ENCODE peak calls at places on chromosomes 5 and 9, in nine cellular contexts. R is endodermal cell, Q is Panc1, V is heart right ventricle, N is astrocyte of the spinal cord, Z is astrocyte, L is GM06990, A is uterus, J is tibial artery. B is an unnamed sample.
A peak's percentile ranks its signal among the peaks of the same experiment; 100 is the strongest.

GRCh38 chr5:78447775-78448424 is 87.5 kb downstream of the SCAMP1 start:
- DNase-seq in R (no peak), Q (no peak), V (no peak), N (no peak), Z (no peak), L (no peak), A (no peak), J (no peak), B (no peak)

GRCh38 chr9:118829334-118829733 is 539.9 kb downstream of the BRINP1 start:
- DNase-seq in R (no peak), Q (no peak), V (no peak), N (no peak), Z (peak; percentile 8), L (no peak), A (no peak), J (no peak), B (no peak)

GRCh38 chr5:179160584-179160983 is 100.4 kb downstream of the ZNF354C start:
- DNase-seq in R (no peak), Q (no peak), V (no peak), N (no peak), Z (no peak), L (no peak), A (no peak), J (no peak), B (no peak)

GRCh38 chr5:175335691-175336090 is 108.3 kb downstream of the DRD1 start:
- DNase-seq in R (no peak), Q (no peak), V (no peak), N (no peak), Z (peak; percentile 34), L (no peak), A (no peak), J (no peak), B (no peak)

GRCh38 chr9:18438300-18438925 is 35.5 kb upstream of the ADAMTSL1 start:
- DNase-seq in R (peak; percentile 84), Q (no peak), V (peak; percentile 51), N (peak; percentile 66), Z (peak; percentile 41), L (no peak), A (peak; percentile 71), J (peak; percentile 37), B (no peak)

GRCh38 chr5:143315929-143316328 is 87.6 kb downstream of the NR3C1 start:
- DNase-seq in R (no peak), Q (no peak), V (no peak), N (no peak), Z (peak; percentile 75), L (no peak), A (no peak), J (no peak), B (no peak)

GRCh38 chr5:127988149-127988755 is 95.3 kb upstream of the SLC12A2 start:
- DNase-seq in R (no peak), Q (peak; percentile 73), V (no peak), N (peak; percentile 93), Z (peak; percentile 88), L (no peak), A (no peak), J (no peak), B (peak; percentile 89)

GRCh38 chr9:21255538-21256212 is 15.9 kb upstream of the IFNA14 start:
- DNase-seq in R (no peak), Q (no peak), V (no peak), N (no peak), Z (no peak), L (no peak), A (no peak), J (no peak), B (no peak)

GRCh38 chr5:6804766-6805165 is 91.5 kb downstream of the TENT4A start:
- DNase-seq in R (no peak), Q (no peak), V (no peak), N (peak; percentile 30), Z (peak; percentile 36), L (no peak), A (no peak), J (no peak), B (no peak)

GRCh38 chr9:137612741-137613142 is 6.1 kb upstream of the EHMT1 start:
- DNase-seq in R (no peak), Q (no peak), V (no peak), N (no peak), Z (no peak), L (no peak), A (no peak), J (no peak), B (no peak)

GRCh38 chr9:132770775-132771310 is 100.6 kb downstream of the GTF3C4 start:
- DNase-seq in R (no peak), Q (no peak), V (no peak), N (no peak), Z (no peak), L (no peak), A (no peak), J (no peak), B (no peak)

GRCh38 chr5:115812372-115812771 is 4.1 kb downstream of the CDO1 start:
- DNase-seq in R (no peak), Q (no peak), V (no peak), N (no peak), Z (no peak), L (no peak), A (no peak), J (no peak), B (no peak)

DNA sequence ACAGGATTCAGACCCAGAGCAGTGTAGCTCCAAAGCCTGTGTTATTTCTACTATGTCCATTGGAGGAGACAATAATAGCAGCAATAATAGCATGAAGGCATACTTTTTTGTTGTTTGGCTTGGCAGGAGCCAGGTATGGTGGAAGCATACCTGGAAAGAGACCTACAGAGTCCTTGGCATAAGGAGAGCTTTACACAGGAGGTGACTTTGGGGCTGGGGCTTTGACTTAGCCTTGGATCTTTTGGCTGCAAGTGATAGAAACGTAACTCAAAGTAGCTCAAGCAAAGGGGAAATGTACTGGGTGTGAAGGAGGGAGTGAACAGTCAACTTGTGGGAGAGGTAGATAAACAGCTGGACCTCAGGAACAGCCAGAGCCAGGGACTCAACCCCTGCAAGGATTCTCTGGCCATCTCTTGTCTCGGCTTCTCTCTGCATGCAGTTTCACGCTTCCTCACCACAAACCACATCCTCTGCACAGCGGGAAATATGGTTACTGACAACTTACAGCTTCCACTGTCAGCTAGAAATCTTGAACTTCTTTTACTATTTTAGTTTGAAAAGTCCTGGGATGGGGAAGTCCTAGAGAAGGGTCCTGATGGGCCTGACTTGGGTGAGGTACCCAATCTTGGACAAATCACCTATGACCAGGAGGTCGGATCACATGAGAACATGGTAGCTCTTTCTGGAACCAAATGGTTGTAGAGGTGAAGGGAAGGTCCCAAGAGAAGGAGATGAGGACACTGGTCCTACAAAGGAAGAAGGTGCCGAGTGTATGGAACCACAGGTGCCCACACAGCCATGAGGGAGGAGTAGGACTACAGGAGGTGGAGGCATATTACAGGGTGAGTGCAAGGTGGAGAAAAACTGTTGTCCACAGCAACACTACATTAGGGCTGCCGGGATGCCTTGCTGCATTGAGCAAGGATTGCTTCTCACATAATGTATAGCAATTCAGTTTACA is 47.0 kb upstream of the TGFBR1 start:
- DNase-seq in R (no peak), Q (no peak), V (no peak), N (peak; percentile 94), Z (peak; percentile 89), L (peak; percentile 51), A (no peak), J (peak; percentile 63), B (peak; percentile 73)
- H3K4me3 ChIP-seq in R (no peak overlapping the region), Q (no peak overlapping the region), V (peak overlapping the region; percentile 8), N (no peak overlapping the region), Z (peak overlapping the region; percentile 20), L (no peak overlapping the region), A (no peak overlapping the region), J (no peak overlapping the region), B (no peak overlapping the region)

GRCh38 chr5:157326440-157327023 is 60.6 kb downstream of the CYFIP2 start:
- DNase-seq in R (no peak), Q (no peak), V (no peak), N (no peak), Z (no peak), L (no peak), A (no peak), J (no peak), B (no peak)

GRCh38 chr5:157322581-157322980 is 56.7 kb downstream of the CYFIP2 start:
- DNase-seq in R (no peak), Q (no peak), V (no peak), N (no peak), Z (no peak), L (no peak), A (no peak), J (no peak), B (no peak)

GRCh38 chr5:157327771-157328170 is 61.8 kb downstream of the CYFIP2 start:
- DNase-seq in R (no peak), Q (no peak), V (no peak), N (no peak), Z (no peak), L (no peak), A (no peak), J (no peak), B (no peak)

GRCh38 chr5:157323107-157323706 is 57.3 kb downstream of the CYFIP2 start:
- DNase-seq in R (peak; percentile 80), Q (no peak), V (no peak), N (no peak), Z (no peak), L (no peak), A (no peak), J (no peak), B (no peak)

GRCh38 chr5:157324237-157324636 is 58.3 kb downstream of the CYFIP2 start:
- DNase-seq in R (peak; percentile 79), Q (no peak), V (no peak), N (no peak), Z (no peak), L (no peak), A (no peak), J (no peak), B (no peak)
- TF ChIP-seq CTCF in R (peak; percentile 73), Q (peak; percentile 64), V (no peak), N (peak; percentile 42), Z (peak; percentile 22), L (peak; percentile 36), A (no peak), J (no peak), B (no peak)

DNA sequence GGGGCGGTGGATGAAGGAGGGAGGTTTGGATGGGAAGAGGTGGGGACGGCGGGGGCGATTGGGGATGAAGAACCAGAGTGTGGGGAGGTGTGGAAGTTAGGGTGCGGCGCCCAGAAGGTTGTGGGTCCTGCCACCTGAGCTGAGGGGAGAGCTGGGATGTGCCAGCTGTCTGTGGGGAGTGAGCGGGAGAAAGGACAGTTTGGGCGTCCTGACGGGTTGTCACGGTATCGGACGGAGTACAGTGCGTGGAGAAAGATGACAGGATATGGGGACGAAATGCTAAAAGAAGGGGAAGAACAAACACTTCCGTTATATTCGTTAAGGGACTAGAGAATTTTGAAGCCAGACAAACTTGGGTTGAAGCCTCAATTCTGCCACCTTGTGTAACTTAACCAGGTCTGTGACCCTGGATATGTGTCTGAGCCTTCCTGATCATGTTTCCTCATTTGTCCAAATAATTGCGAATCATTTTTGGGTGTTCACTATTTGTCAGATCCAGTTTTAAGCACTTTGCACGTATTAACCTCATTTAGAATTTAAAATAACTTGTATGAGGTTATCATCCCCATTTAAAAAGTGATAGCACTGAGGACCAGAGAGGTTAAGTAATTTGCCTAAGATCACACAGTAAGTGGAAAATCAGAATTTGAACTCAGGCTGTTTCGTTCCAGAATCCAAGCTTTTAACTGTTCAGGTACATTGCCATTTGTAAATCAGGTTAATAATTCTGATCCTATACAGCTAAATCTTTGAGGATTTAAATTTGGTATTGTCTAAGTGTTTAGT is 689 bp downstream of the CNTRL start:
- DNase-seq in R (no peak), Q (no peak), V (no peak), N (no peak), Z (no peak), L (no peak), A (no peak), J (no peak), B (peak; percentile 38)
- H3K4me3 ChIP-seq in R (peak overlapping the region; percentile 89), Q (peak overlapping the region; percentile 68), V (peak overlapping the region; percentile 93), N (peak overlapping the region; percentile 61), Z (peak overlapping the region; percentile 77), L (peak overlapping the region; percentile 82), A (peak overlapping the region; percentile 73), J (peak overlapping the region; percentile 74), B (peak overlapping the region; percentile 75)

GRCh38 chr9:4090491-4090890 is 209.4 kb downstream of the GLIS3 start:
- DNase-seq in R (peak; percentile 60), Q (no peak), V (no peak), N (no peak), Z (no peak), L (no peak), A (no peak), J (no peak), B (no peak)
- TF ChIP-seq CTCF in R (peak; percentile 67), Q (peak; percentile 6), V (no peak), N (peak; percentile 12), Z (no peak), L (no peak), A (no peak), J (no peak), B (peak; percentile 9)